ENCODE peak calls at places on chromosomes 7 and 10, in ten cellular contexts. Q is ovary, T is adrenal gland, C is vagina, R is IMR-90, O is body of pancreas, K is esophagus squamous epithelium, D is prostate gland, I is HCT116, Y is K562. U is an unnamed sample.

GRCh38 chr10:84523509-84523908 is 195.1 kb downstream of the CCSER2 start:
- DNase-seq in D (no peak), Q (no peak), R (no peak), C (no peak), I (no peak), T (no peak), Y (no peak), O (peak), K (no peak), U (no peak)

GRCh38 chr7:146387140-146387539 is 270.5 kb downstream of the CNTNAP2 start:
- DNase-seq in Q (no peak), I (no peak), R (no peak), T (no peak), C (no peak), O (no peak), Y (no peak), K (no peak), D (no peak), U (no peak)

GRCh38 chr10:74988787-74989574 is 122.5 kb upstream of the SAMD8 start:
- DNase-seq in K (no peak), T (no peak), C (no peak), Y (no peak), O (no peak), I (no peak), D (no peak), R (no peak), Q (no peak), U (no peak)

GRCh38 chr7:83934118-83934734 is 260.4 kb downstream of the SEMA3A start:
- DNase-seq in R (peak), O (no peak), I (no peak), Y (no peak), D (no peak), T (no peak), K (no peak), Q (no peak), C (no peak), U (no peak)

GRCh38 chr10:49418053-49418326 is 22.1 kb upstream of the DRGX start:
- DNase-seq in D (no peak), I (no peak), C (no peak), R (no peak), O (no peak), K (no peak), Q (no peak), Y (no peak), T (no peak), U (no peak)

GRCh38 chr10:82358486-82359097 is 483.6 kb downstream of the NRG3 start:
- DNase-seq in R (peak), Y (no peak), K (no peak), C (no peak), Q (no peak), O (no peak), D (no peak), T (no peak), I (no peak), U (no peak)

GRCh38 chr10:88926484-88927249 is 25.9 kb downstream of the ACTA2 start:
- DNase-seq in D (no peak), T (no peak), R (peak), O (no peak), K (no peak), I (no peak), Y (no peak), Q (no peak), C (no peak), U (no peak)

GRCh38 chr7:12623885-12624498 is 53.5 kb downstream of the SCIN start:
- DNase-seq in O (no peak), K (no peak), I (peak), Y (peak), R (peak), T (no peak), D (no peak), C (no peak), Q (no peak), U (no peak)

GRCh38 chr7:94092980-94093379 is 88.8 kb upstream of the BET1 start:
- DNase-seq in K (no peak), O (no peak), T (no peak), I (no peak), R (no peak), C (no peak), Y (no peak), D (no peak), Q (no peak), U (no peak)

GRCh38 chr10:96840841-96841518 is 8.9 kb downstream of the LCOR start:
- DNase-seq in D (no peak), T (peak), O (peak), I (peak), C (no peak), Q (no peak), Y (no peak), K (no peak), R (peak), U (no peak)

GRCh38 chr10:95499482-95499989 is 61.6 kb downstream of the SORBS1 start:
- DNase-seq in Y (no peak), C (no peak), O (no peak), Q (no peak), K (no peak), D (no peak), R (no peak), T (no peak), I (no peak), U (no peak)

GRCh38 chr7:115356139-115356746 is 434.3 kb downstream of the MDFIC start:
- DNase-seq in Y (no peak), O (no peak), R (peak), K (no peak), D (no peak), Q (no peak), C (no peak), T (peak), I (peak), U (no peak)

GRCh38 chr7:14836571-14837189 is 65.9 kb downstream of the DGKB start:
- DNase-seq in T (no peak), K (no peak), O (peak), C (no peak), Q (no peak), R (peak), D (no peak), Y (no peak), I (peak), U (no peak)

GRCh38 chr7:34131371-34131770 is 226.0 kb downstream of the BMPER start:
- DNase-seq in D (no peak), I (no peak), R (no peak), Q (no peak), T (no peak), Y (no peak), C (no peak), K (no peak), O (no peak), U (no peak)

GRCh38 chr7:140230862-140231778 is 54.3 kb upstream of the KDM7A start:
- DNase-seq in D (peak), R (peak), Y (peak), C (no peak), T (peak), Q (peak), K (no peak), I (peak), O (peak), U (peak)

GRCh38 chr7:74479961-74480829 is 26.5 kb downstream of the GTF2IRD1 start:
- DNase-seq in R (peak), Y (no peak), Q (peak), I (no peak), O (peak), T (peak), D (peak), K (no peak), C (no peak), U (peak)
- TF ChIP-seq POLR2A in R (peak), Y (no peak), Q (peak), I (no peak), O (peak), T (peak), D (peak), K (no peak), C (no peak), U (no peak)

DNA sequence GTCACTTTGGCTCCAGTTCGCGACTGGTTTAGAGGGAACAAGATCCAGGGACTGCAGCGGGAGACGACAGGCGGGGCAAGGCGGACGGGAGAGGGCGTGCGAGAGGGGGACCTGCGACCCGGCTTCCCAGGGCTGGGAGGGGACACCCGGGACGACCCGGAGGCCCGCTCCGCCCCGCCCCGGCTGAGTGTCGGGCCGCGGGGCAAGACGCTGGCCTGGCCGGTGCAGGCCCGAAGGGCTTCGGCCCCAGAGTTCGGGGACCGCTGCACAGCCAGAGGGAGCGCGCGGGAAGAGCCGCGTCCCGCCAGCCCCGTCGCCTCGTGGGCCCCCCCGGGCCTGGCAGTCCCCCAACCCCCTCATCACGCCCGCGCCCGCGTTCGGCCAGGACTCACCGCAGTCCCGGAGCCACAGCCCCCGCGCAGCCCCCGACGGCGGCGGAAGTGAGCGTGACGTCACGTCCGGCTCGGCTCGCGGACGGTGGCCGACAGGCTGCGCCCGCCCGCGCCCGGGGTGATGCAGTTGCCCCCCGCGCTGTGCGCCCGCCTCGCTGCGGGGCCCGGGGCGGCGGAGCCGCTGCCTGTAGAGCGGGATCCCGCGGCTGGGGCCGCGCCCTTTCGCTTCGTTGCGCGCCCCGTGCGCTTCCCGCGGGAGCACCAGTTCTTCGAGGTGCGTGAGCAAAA is at the start of the genes TUBGCP2 and ZNF511:
- DNase-seq in Q (peak), I (no peak), O (peak), Y (peak), C (no peak), T (peak), D (peak), R (peak), K (no peak), U (peak)
- TF ChIP-seq POLR2A in Q (peak), I (no peak), O (peak), Y (peak), C (peak), T (peak), D (peak), R (peak), K (peak), U (peak)

GRCh38 chr7:38177621-38178003 is 433 bp upstream of the STARD3NL start:
- DNase-seq in Y (no peak), D (no peak), R (no peak), T (no peak), Q (no peak), I (no peak), C (no peak), K (no peak), O (no peak), U (no peak)
- TF ChIP-seq POLR2A in Y (no peak), D (no peak), R (no peak), T (no peak), Q (no peak), I (no peak), C (peak), K (no peak), O (no peak), U (no peak)

GRCh38 chr10:104255244-104255981 is 721 bp downstream of the GSTO1 start:
- DNase-seq in Q (no peak), C (no peak), D (peak), O (no peak), R (peak), Y (no peak), I (no peak), K (no peak), T (peak), U (no peak)
- TF ChIP-seq POLR2A in Q (no peak), C (peak), D (peak), O (peak), R (peak), Y (no peak), I (no peak), K (peak), T (peak), U (peak)

U was measured in spleen.